ENCODE peak calls at places on chromosomes 12 and 14, in six cellular contexts. One of them, this sample, is unnamed.

GRCh38 chr12:117100251-117100650 is 1.0 kb upstream of the TESC start:
- DNase-seq in GM20000: peak; percentile 41
- DNase-seq in neuronal stem cell: peak; percentile 24
- DNase-seq in NCI-H2029 treated with DMSO at 0.1 percent for 48 hours: no peak
- DNase-seq in CD8-positive, alpha-beta T cell: no peak
- DNase-seq in AG09319: no peak
- DNase-seq in this sample: peak; percentile 32

GRCh38 chr12:2283480-2283879 is 230.7 kb downstream of the CACNA1C start:
- DNase-seq in GM20000: no peak
- DNase-seq in neuronal stem cell: no peak
- DNase-seq in NCI-H2029 treated with DMSO at 0.1 percent for 48 hours: no peak
- DNase-seq in CD8-positive, alpha-beta T cell: no peak
- DNase-seq in AG09319: no peak
- DNase-seq in this sample: no peak

GRCh38 chr14:44846232-44846824 is 115.4 kb downstream of the KLHL28 start:
- DNase-seq in GM20000: peak; percentile 49
- DNase-seq in neuronal stem cell: peak; percentile 47
- DNase-seq in NCI-H2029 treated with DMSO at 0.1 percent for 48 hours: peak; percentile 82
- DNase-seq in CD8-positive, alpha-beta T cell: no peak
- DNase-seq in AG09319: peak; percentile 16
- DNase-seq in this sample: peak; percentile 28

GRCh38 chr12:25761356-25761755 is 197.1 kb upstream of the RASSF8 start:
- DNase-seq in GM20000: no peak
- DNase-seq in neuronal stem cell: no peak
- DNase-seq in NCI-H2029 treated with DMSO at 0.1 percent for 48 hours: no peak
- DNase-seq in CD8-positive, alpha-beta T cell: no peak
- DNase-seq in AG09319: no peak
- DNase-seq in this sample: no peak

GRCh38 chr14:32470161-32470705 is 141.1 kb downstream of the AKAP6 start:
- DNase-seq in GM20000: no peak
- DNase-seq in neuronal stem cell: no peak
- DNase-seq in NCI-H2029 treated with DMSO at 0.1 percent for 48 hours: no peak
- DNase-seq in CD8-positive, alpha-beta T cell: no peak
- DNase-seq in AG09319: no peak
- DNase-seq in this sample: no peak

GRCh38 chr14:94027566-94028449 is 1.7 kb downstream of the OTUB2 start:
- DNase-seq in GM20000: no peak
- DNase-seq in neuronal stem cell: no peak
- DNase-seq in NCI-H2029 treated with DMSO at 0.1 percent for 48 hours: no peak
- DNase-seq in CD8-positive, alpha-beta T cell: no peak
- DNase-seq in AG09319: no peak
- DNase-seq in this sample: no peak

GRCh38 chr14:23829736-23830474 is 123.7 kb upstream of the DHRS4 start:
- DNase-seq in GM20000: no peak
- DNase-seq in neuronal stem cell: no peak
- DNase-seq in NCI-H2029 treated with DMSO at 0.1 percent for 48 hours: no peak
- DNase-seq in CD8-positive, alpha-beta T cell: no peak
- DNase-seq in AG09319: peak; percentile 36
- DNase-seq in this sample: no peak

GRCh38 chr14:23430016-23430732 is 5.3 kb downstream of the MYH7 start:
- DNase-seq in GM20000: no peak
- DNase-seq in neuronal stem cell: no peak
- DNase-seq in NCI-H2029 treated with DMSO at 0.1 percent for 48 hours: no peak
- DNase-seq in CD8-positive, alpha-beta T cell: no peak
- DNase-seq in AG09319: no peak
- DNase-seq in this sample: no peak

GRCh38 chr12:128069359-128069997 is 197.5 kb upstream of the TMEM132C start:
- DNase-seq in GM20000: peak; percentile 32
- DNase-seq in neuronal stem cell: peak; percentile 50
- DNase-seq in NCI-H2029 treated with DMSO at 0.1 percent for 48 hours: peak; percentile 75
- DNase-seq in CD8-positive, alpha-beta T cell: no peak
- DNase-seq in AG09319: no peak
- DNase-seq in this sample: peak; percentile 61

GRCh38 chr12:93813972-93814821 is 137.0 kb downstream of the CRADD start:
- DNase-seq in GM20000: no peak
- DNase-seq in neuronal stem cell: no peak
- DNase-seq in NCI-H2029 treated with DMSO at 0.1 percent for 48 hours: peak; percentile 36
- DNase-seq in CD8-positive, alpha-beta T cell: no peak
- DNase-seq in AG09319: peak; percentile 85
- DNase-seq in this sample: no peak

GRCh38 chr12:97308576-97309198 is 153.9 kb upstream of the RMST start:
- DNase-seq in GM20000: peak; percentile 17
- DNase-seq in neuronal stem cell: peak; percentile 37
- DNase-seq in NCI-H2029 treated with DMSO at 0.1 percent for 48 hours: peak; percentile 27
- DNase-seq in CD8-positive, alpha-beta T cell: no peak
- DNase-seq in AG09319: peak; percentile 15
- DNase-seq in this sample: no peak